ENCODE peak calls at places on chromosomes 12 and 14, in five cellular contexts. N, I, H, J and Y are unnamed samples.

GRCh38 chr12:71085575-71085974 is 72.2 kb downstream of the TSPAN8 start:
- DNase-seq in J (no peak), N (no peak), H (no peak), I (no peak), Y (no peak)

GRCh38 chr12:92535961-92536360 is 166.8 kb upstream of the PLEKHG7 start:
- DNase-seq in H (no peak), N (no peak), J (no peak), I (no peak), Y (no peak)

GRCh38 chr12:104825408-104825807 is 132.7 kb downstream of the SLC41A2 start:
- DNase-seq in N (no peak), H (peak; percentile 41), I (no peak), J (no peak), Y (no peak)

GRCh38 chr12:57983150-57983857 is 41.9 kb downstream of the ATP23 start:
- DNase-seq in J (peak; percentile 30), N (peak; percentile 64), I (no peak), H (peak; percentile 70), Y (peak; percentile 45)

GRCh38 chr12:101847325-101847724 is 16.6 kb upstream of the GNPTAB start:
- DNase-seq in I (no peak), H (no peak), N (no peak), J (no peak), Y (no peak)

GRCh38 chr12:24708718-24709117 is 240.2 kb downstream of the BCAT1 start:
- DNase-seq in I (no peak), H (no peak), N (no peak), J (no peak), Y (no peak)

GRCh38 chr12:50018968-50019367 is 6.3 kb downstream of the RACGAP1 start:
- DNase-seq in H (no peak), N (no peak), J (no peak), I (no peak), Y (no peak)

GRCh38 chr14:85527006-85527405 is 2.9 kb upstream of the FLRT2 start:
- DNase-seq in I (no peak), H (peak; percentile 61), J (no peak), N (no peak), Y (no peak)

GRCh38 chr14:23056956-23057756 is at the start of gene CDH24:
- DNase-seq in J (peak; percentile 86), H (peak; percentile 50), N (peak; percentile 89), I (peak; percentile 62), Y (peak; percentile 72)

GRCh38 chr12:121536058-121536928 is 44.5 kb downstream of the KDM2B start:
- DNase-seq in I (peak; percentile 52), J (peak; percentile 87), H (peak; percentile 76), N (peak; percentile 85), Y (peak; percentile 73)

GRCh38 chr12:89213747-89214146 is 138.6 kb downstream of the DUSP6 start:
- DNase-seq in H (no peak), N (no peak), I (no peak), J (no peak), Y (no peak)

GRCh38 chr14:84751745-84752144 is 778.2 kb upstream of the FLRT2 start:
- DNase-seq in I (no peak), J (no peak), N (no peak), H (no peak), Y (no peak)

GRCh38 chr12:92078167-92079053 is 67.2 kb downstream of the BTG1 start:
- DNase-seq in J (no peak), I (no peak), H (peak; percentile 100), N (peak; percentile 53), Y (no peak)

GRCh38 chr14:38790916-38791315 is 312.1 kb downstream of the SEC23A start:
- DNase-seq in N (no peak), H (no peak), I (no peak), J (no peak), Y (no peak)

GRCh38 chr12:124046206-124046740 is 73.3 kb downstream of the ZNF664 start:
- DNase-seq in H (peak; percentile 43), I (no peak), J (no peak), N (no peak), Y (no peak)

GRCh38 chr12:22658214-22658613 is 33.2 kb downstream of the ETNK1 start:
- DNase-seq in H (peak; percentile 95), J (no peak), I (no peak), N (no peak), Y (no peak)

GRCh38 chr14:101120636-101121398 is 217.3 kb upstream of the RTL1 start:
- DNase-seq in H (no peak), J (no peak), N (no peak), I (no peak), Y (no peak)

GRCh38 chr12:123266679-123267277 is 4.9 kb downstream of the CDK2AP1 start:
- DNase-seq in N (no peak), J (no peak), H (no peak), I (no peak), Y (no peak)

GRCh38 chr14:23078692-23079116 is 16.2 kb downstream of the ACIN1 start:
- DNase-seq in J (no peak), H (peak; percentile 99), I (no peak), N (peak; percentile 86), Y (no peak)

GRCh38 chr14:92173668-92174067 is 51.9 kb downstream of the CPSF2 start:
- DNase-seq in I (no peak), J (no peak), N (no peak), H (no peak), Y (no peak)

GRCh38 chr12:117622087-117622486 is 260.7 kb upstream of the NOS1 start:
- DNase-seq in I (no peak), H (peak; percentile 33), N (no peak), J (no peak), Y (no peak)

GRCh38 chr12:34404377-34405285 is 382.3 kb downstream of the ALG10 start:
- DNase-seq in H (no peak), N (peak; percentile 1), J (peak; percentile 2), I (no peak), Y (no peak)

GRCh38 chr12:105562727-105563072 is 232.2 kb downstream of the C12orf75 start:
- DNase-seq in N (peak; percentile 8), H (no peak), I (no peak), J (no peak), Y (no peak)

GRCh38 chr14:23861666-23862065 is 91.9 kb upstream of the DHRS4 start:
- DNase-seq in J (no peak), N (peak; percentile 15), I (no peak), H (no peak), Y (no peak)

GRCh38 chr12:108565976-108566375 is 3.6 kb downstream of the ISCU start:
- DNase-seq in N (no peak), I (peak; percentile 56), J (peak; percentile 52), H (peak; percentile 89), Y (no peak)

GRCh38 chr12:89353188-89353822 is 1.0 kb upstream of the DUSP6 start:
- DNase-seq in H (peak; percentile 40), J (peak; percentile 91), N (peak; percentile 91), I (no peak), Y (peak; percentile 80)

GRCh38 chr14:52852810-52853521 is 61.6 kb upstream of the GNPNAT1 start:
- DNase-seq in N (no peak), I (no peak), H (no peak), J (no peak), Y (no peak)

GRCh38 chr12:95796225-95796981 is 5.8 kb upstream of the NTN4 start:
- DNase-seq in I (no peak), H (no peak), N (no peak), J (no peak), Y (no peak)

GRCh38 chr14:64715628-64716412 is 11.6 kb downstream of the PLEKHG3 start:
- DNase-seq in N (no peak), J (no peak), H (no peak), I (no peak), Y (no peak)

GRCh38 chr14:68008491-68008890 is 188.9 kb downstream of the RAD51B start:
- DNase-seq in H (no peak), I (no peak), J (no peak), N (no peak), Y (no peak)

GRCh38 chr12:27705263-27705662 is 5.4 kb upstream of the MRPS35 start:
- DNase-seq in H (no peak), N (peak; percentile 42), J (peak; percentile 20), I (no peak), Y (no peak)

GRCh38 chr14:61568572-61569011 is 126.7 kb upstream of the HIF1A start:
- DNase-seq in N (no peak), I (peak; percentile 43), J (peak; percentile 42), H (no peak), Y (no peak)

GRCh38 chr12:14418526-14418925 is 53.0 kb downstream of the ATF7IP start:
- DNase-seq in J (no peak), N (no peak), I (no peak), H (peak; percentile 61), Y (no peak)
- TF ChIP-seq CTCF in J (peak; percentile 36), N (peak; percentile 45), I (peak; percentile 69), H (peak; percentile 35), Y (peak; percentile 79)

GRCh38 chr12:321606-322326 is 59.1 kb upstream of the SLC6A13 start:
- DNase-seq in H (peak; percentile 15), I (no peak), N (peak; percentile 31), J (no peak), Y (no peak)
- TF ChIP-seq CTCF in H (peak; percentile 22), I (no peak), N (peak; percentile 36), J (no peak), Y (peak; percentile 57)

GRCh38 chr12:126488786-126489185 is 1423.6 kb downstream of the AACS start:
- DNase-seq in I (no peak), H (no peak), N (no peak), J (no peak), Y (no peak)
- TF ChIP-seq CTCF in I (no peak), H (no peak), N (no peak), J (no peak), Y (no peak)

GRCh38 chr14:106556665-106557289 is 1030.4 kb downstream of the TMEM121 start:
- DNase-seq in I (peak; percentile 70), H (no peak), J (no peak), N (no peak), Y (no peak)
- TF ChIP-seq CTCF in I (peak; percentile 96), H (peak; percentile 29), J (no peak), N (no peak), Y (peak; percentile 25)